ENCODE peak calls at places on chromosome 1, in six cellular contexts. D is mammary epithelial cell; J is activated naive CD8-positive, alpha-beta T cell treated with anti-CD3 and anti-CD28 coated beads, Interleukin-2, amount 50 U/mL, for 16 hours; E is CD8-positive, alpha-beta memory T cell; V is SHP77; Y is AG10803. A is an unnamed sample.
A peak's percentile ranks its signal among the peaks of the same experiment; 100 is the strongest.

GRCh38 chr1:213423585-213423984 is 372.5 kb downstream of the RPS6KC1 start:
- DNase-seq in J (no peak), E (no peak), Y (no peak), V (no peak), D (no peak), A (no peak)

GRCh38 chr1:178055093-178055492 is 38.8 kb upstream of the RASAL2 start:
- DNase-seq in Y (peak; percentile 74), J (no peak), E (no peak), D (no peak), V (peak; percentile 46), A (no peak)

GRCh38 chr1:223702735-223703667 is 9.3 kb upstream of the CAPN2 start:
- DNase-seq in D (peak; percentile 59), E (no peak), V (no peak), J (no peak), Y (peak; percentile 61), A (no peak)

GRCh38 chr1:24870551-24871195 is 59.4 kb downstream of the RUNX3 start:
- DNase-seq in J (no peak), D (no peak), V (no peak), Y (no peak), E (no peak), A (no peak)

GRCh38 chr1:79683420-79683819 is 676.9 kb upstream of the ADGRL4 start:
- DNase-seq in D (no peak), E (no peak), V (no peak), Y (no peak), J (no peak), A (no peak)

GRCh38 chr1:173248247-173248940 is 41.3 kb upstream of the TNFSF4 start:
- DNase-seq in E (no peak), V (no peak), D (no peak), J (no peak), Y (no peak), A (no peak)

GRCh38 chr1:69987881-69988280 is 217.5 kb downstream of the LRRC40 start:
- DNase-seq in D (no peak), V (no peak), E (no peak), J (no peak), Y (no peak), A (no peak)

GRCh38 chr1:175192111-175192629 is 406 bp downstream of the KIAA0040 start:
- DNase-seq in D (peak; percentile 69), J (no peak), V (peak; percentile 61), Y (no peak), E (peak; percentile 56), A (peak; percentile 36)

GRCh38 chr1:38578444-38578951 is 281.1 kb downstream of the RRAGC start:
- DNase-seq in D (no peak), Y (no peak), J (no peak), E (no peak), V (no peak), A (no peak)

GRCh38 chr1:1779691-1780597 is 1.7 kb upstream of the NADK start:
- DNase-seq in V (peak; percentile 24), E (peak; percentile 77), D (peak; percentile 46), Y (peak; percentile 65), J (no peak), A (no peak)

GRCh38 chr1:58816747-58817221 is 32.9 kb upstream of the JUN start:
- DNase-seq in Y (no peak), D (no peak), J (no peak), V (no peak), E (no peak), A (peak; percentile 53)

GRCh38 chr1:29868944-29869343 is 632.6 kb downstream of the PTPRU start:
- DNase-seq in J (no peak), V (no peak), Y (no peak), E (no peak), D (no peak), A (no peak)

GRCh38 chr1:234975122-234975940 is 153.3 kb downstream of the TOMM20 start:
- DNase-seq in V (peak; percentile 90), J (no peak), Y (peak; percentile 95), E (no peak), D (peak; percentile 98), A (peak; percentile 90)

GRCh38 chr1:169809370-169810095 is 14.8 kb upstream of the METTL18 start:
- DNase-seq in E (no peak), J (no peak), D (peak; percentile 9), Y (peak; percentile 41), V (peak; percentile 4), A (peak; percentile 23)

GRCh38 chr1:230321741-230322420 is 104.3 kb downstream of the PGBD5 start:
- DNase-seq in J (no peak), D (no peak), Y (no peak), V (no peak), E (no peak), A (no peak)

GRCh38 chr1:89815611-89816010 is 5.2 kb upstream of the LRRC8D start:
- DNase-seq in Y (no peak), J (no peak), V (no peak), E (no peak), D (no peak), A (no peak)

GRCh38 chr1:210347112-210347511 is 18.4 kb downstream of the HHAT start:
- DNase-seq in D (no peak), E (no peak), Y (no peak), V (no peak), J (no peak), A (no peak)

GRCh38 chr1:228463009-228463558 is 24.1 kb upstream of the RNF187 start:
- DNase-seq in D (no peak), Y (no peak), E (no peak), V (no peak), J (no peak), A (no peak)

GRCh38 chr1:190478193-190479007 is 736 bp upstream of the BRINP3 start:
- DNase-seq in E (no peak), J (no peak), V (peak; percentile 36), Y (no peak), D (peak; percentile 20), A (peak; percentile 60)

A was measured in NCI-H774.